ENCODE peak calls at places on chromosomes 13 and 19, in six cellular contexts. R is stimulated activated CD8-positive, alpha-beta memory T cell treated with anti-CD3 and anti-CD28 coated beads, Interleukin-15, amount 100 ng/mL, for 4 hours; G is HFFc6; I is mucosa of descending colon; N is ELF-1; A is tibial artery. W is an unnamed sample.

GRCh38 chr19:23436318-23436717 is 41.0 kb upstream of the ZNF91 start:
- DNase-seq in R (no peak), G (no peak), I (peak; percentile 43), N (peak; percentile 12), A (no peak), W (no peak)

GRCh38 chr19:294819-295686 is 3.9 kb upstream of the PLPP2 start:
- DNase-seq in R (no peak), G (no peak), I (peak; percentile 59), N (peak; percentile 76), A (no peak), W (no peak)

GRCh38 chr13:80814541-80814940 is 473.6 kb upstream of the SPRY2 start:
- DNase-seq in R (no peak), G (no peak), I (no peak), N (no peak), A (no peak), W (no peak)

GRCh38 chr13:97353927-97354326 is 80.0 kb upstream of the RAP2A start:
- DNase-seq in R (no peak), G (peak; percentile 67), I (no peak), N (no peak), A (no peak), W (no peak)

GRCh38 chr13:66657165-66657895 is 572.8 kb downstream of the PCDH9 start:
- DNase-seq in R (no peak), G (peak; percentile 100), I (no peak), N (peak; percentile 8), A (peak; percentile 25), W (no peak)

GRCh38 chr19:40596608-40597328 is 4.4 kb upstream of the LTBP4 start:
- DNase-seq in R (no peak), G (peak; percentile 34), I (peak; percentile 29), N (peak; percentile 57), A (peak; percentile 66), W (peak; percentile 84)

GRCh38 chr13:70568571-70568970 is 460.3 kb upstream of the KLHL1 start:
- DNase-seq in R (no peak), G (peak; percentile 39), I (peak; percentile 44), N (no peak), A (no peak), W (no peak)

GRCh38 chr19:17829855-17830566 is 8.7 kb upstream of the INSL3 start:
- DNase-seq in R (no peak), G (no peak), I (peak; percentile 48), N (peak; percentile 86), A (no peak), W (no peak)

GRCh38 chr19:13005861-13006370 is 10.6 kb downstream of the NFIX start:
- DNase-seq in R (no peak), G (no peak), I (no peak), N (no peak), A (no peak), W (no peak)

GRCh38 chr13:81957121-81957520 is 1616.2 kb upstream of the SPRY2 start:
- DNase-seq in R (no peak), G (no peak), I (no peak), N (peak; percentile 13), A (no peak), W (no peak)

GRCh38 chr13:113083402-113084061 is 22.1 kb upstream of the F7 start:
- DNase-seq in R (no peak), G (no peak), I (peak; percentile 32), N (peak; percentile 23), A (no peak), W (no peak)

GRCh38 chr13:110055089-110055488 is 251.9 kb downstream of the COL4A1 start:
- DNase-seq in R (no peak), G (peak; percentile 1), I (no peak), N (no peak), A (no peak), W (no peak)

GRCh38 chr19:1812426-1813196 is 535 bp upstream of the ATP8B3 start:
- DNase-seq in R (peak; percentile 57), G (peak; percentile 93), I (peak; percentile 97), N (peak; percentile 97), A (peak; percentile 94), W (peak; percentile 91)

GRCh38 chr19:35040826-35041547 is 534 bp upstream of the HPN start:
- DNase-seq in R (no peak), G (no peak), I (peak; percentile 78), N (peak; percentile 79), A (peak; percentile 93), W (no peak)

GRCh38 chr19:20077791-20078463 is at the start of gene ZNF90:
- DNase-seq in R (peak; percentile 53), G (peak; percentile 91), I (peak; percentile 88), N (peak; percentile 98), A (peak; percentile 98), W (peak; percentile 94)

GRCh38 chr19:13428352-13428751 is 77.9 kb downstream of the CACNA1A start:
- DNase-seq in R (no peak), G (peak; percentile 1), I (peak; percentile 15), N (no peak), A (no peak), W (no peak)

GRCh38 chr13:67299072-67299635 is 69.0 kb upstream of the PCDH9 start:
- DNase-seq in R (no peak), G (peak; percentile 8), I (no peak), N (no peak), A (no peak), W (no peak)

GRCh38 chr13:39417131-39417530 is 185.9 kb downstream of the LHFPL6 start:
- DNase-seq in R (no peak), G (peak; percentile 8), I (no peak), N (peak; percentile 60), A (no peak), W (no peak)

GRCh38 chr13:23643828-23644419 is 73.7 kb downstream of the TNFRSF19 start:
- DNase-seq in R (no peak), G (no peak), I (no peak), N (no peak), A (no peak), W (no peak)

GRCh38 chr19:45177817-45178261 is at the start of gene TRAPPC6A:
- DNase-seq in R (no peak), G (peak; percentile 74), I (no peak), N (no peak), A (no peak), W (no peak)

GRCh38 chr19:44722131-44723121 is 23.5 kb downstream of the CEACAM16 start:
- DNase-seq in R (no peak), G (no peak), I (no peak), N (no peak), A (no peak), W (no peak)

GRCh38 chr19:32240316-32240715 is 105.1 kb upstream of the ZNF507 start:
- DNase-seq in R (no peak), G (no peak), I (no peak), N (no peak), A (no peak), W (no peak)

GRCh38 chr19:8512115-8512967 is 1.6 kb downstream of the ZNF414 start:
- DNase-seq in R (no peak), G (no peak), I (peak; percentile 49), N (peak; percentile 90), A (no peak), W (no peak)

GRCh38 chr19:1384085-1384462 is 367 bp downstream of the NDUFS7 start:
- DNase-seq in R (no peak), G (no peak), I (peak; percentile 25), N (no peak), A (no peak), W (no peak)

GRCh38 chr19:6720369-6721112 is at the start of gene C3:
- DNase-seq in R (no peak), G (peak; percentile 50), I (no peak), N (no peak), A (peak; percentile 77), W (peak; percentile 87)

GRCh38 chr13:111519490-111520170 is 199.2 kb downstream of the TEX29 start:
- DNase-seq in R (no peak), G (no peak), I (no peak), N (no peak), A (no peak), W (no peak)

GRCh38 chr19:12840091-12841079 is 2.1 kb downstream of the MAST1 start:
- DNase-seq in R (no peak), G (peak; percentile 68), I (peak; percentile 83), N (peak; percentile 98), A (no peak), W (no peak)

GRCh38 chr13:30622551-30622950 is 4.8 kb downstream of the USPL1 start:
- DNase-seq in R (no peak), G (no peak), I (no peak), N (no peak), A (no peak), W (no peak)

GRCh38 chr13:113499936-113500335 is 9.4 kb upstream of the DCUN1D2 start:
- DNase-seq in R (no peak), G (peak; percentile 83), I (no peak), N (no peak), A (no peak), W (no peak)

GRCh38 chr13:62131604-62132003 is 716.0 kb upstream of the PCDH20 start:
- DNase-seq in R (no peak), G (no peak), I (no peak), N (no peak), A (no peak), W (no peak)